ENCODE peak calls at places on chromosome 14, in four cellular contexts. O is HEK293T, Q is GM12878, G is K562. H is an unnamed sample.
A peak's percentile ranks its signal among the peaks of the same experiment; 100 is the strongest.

GRCh38 chr14:101945171-101945570 is 19.2 kb upstream of the DYNC1H1 start:
- DNase-seq in Q (no peak), G (no peak), O (no peak), H (no peak)

GRCh38 chr14:30681752-30682355 is 59.7 kb downstream of the SCFD1 start:
- DNase-seq in O (peak; percentile 9), G (no peak), Q (no peak), H (peak; percentile 57)

GRCh38 chr14:105525861-105526780 is at the start of gene TMEM121:
- DNase-seq in Q (no peak), G (peak; percentile 18), O (peak; percentile 63), H (no peak)

GRCh38 chr14:51776102-51776894 is 84.1 kb upstream of the GNG2 start:
- DNase-seq in O (peak; percentile 70), Q (no peak), G (peak; percentile 36), H (peak; percentile 52)

GRCh38 chr14:31312934-31313333 is 105.3 kb upstream of the HECTD1 start:
- DNase-seq in Q (no peak), G (no peak), O (no peak), H (no peak)

GRCh38 chr14:100532916-100533630 is 54.1 kb downstream of the BEGAIN start:
- DNase-seq in G (no peak), O (no peak), Q (no peak), H (no peak)

GRCh38 chr14:20970647-20970982 is 15.3 kb downstream of the RNASE2 start:
- DNase-seq in G (no peak), Q (no peak), O (no peak), H (no peak)

GRCh38 chr14:90248594-90248993 is 7.8 kb upstream of the PSMC1 start:
- DNase-seq in O (no peak), G (no peak), Q (no peak), H (no peak)

GRCh38 chr14:23378612-23379220 is 1.9 kb downstream of the CMTM5 start:
- DNase-seq in Q (no peak), O (no peak), G (no peak), H (no peak)

GRCh38 chr14:68675233-68675577 is 117.7 kb downstream of the ZFP36L1 start:
- DNase-seq in G (no peak), O (no peak), Q (no peak), H (peak; percentile 6)

GRCh38 chr14:79724934-79725717 is 486.2 kb downstream of the DIO2 start:
- DNase-seq in G (no peak), O (no peak), Q (peak; percentile 2), H (no peak)

GRCh38 chr14:74478996-74479635 is 14.0 kb downstream of the NPC2 start:
- DNase-seq in O (peak; percentile 46), Q (no peak), G (peak; percentile 13), H (peak; percentile 13)

GRCh38 chr14:91464615-91465205 is 45.4 kb downstream of the PPP4R3A start:
- DNase-seq in O (no peak), Q (no peak), G (no peak), H (no peak)

GRCh38 chr14:59890676-59891075 is 20.1 kb upstream of the RTN1 start:
- DNase-seq in G (no peak), O (no peak), Q (no peak), H (no peak)

GRCh38 chr14:80336613-80337106 is 125.4 kb upstream of the DIO2 start:
- DNase-seq in Q (no peak), O (no peak), G (no peak), H (no peak)

GRCh38 chr14:25049127-25049558 is 804 bp downstream of the STXBP6 start:
- DNase-seq in O (no peak), G (no peak), Q (no peak), H (no peak)

GRCh38 chr14:68416156-68416555 is 376.7 kb downstream of the ZFP36L1 start:
- DNase-seq in Q (no peak), O (no peak), G (no peak), H (no peak)

GRCh38 chr14:99730876-99731351 is 46.8 kb downstream of the CYP46A1 start:
- DNase-seq in G (no peak), Q (no peak), O (no peak), H (no peak)

GRCh38 chr14:93742761-93743160 is 45.5 kb downstream of the PRIMA1 start:
- DNase-seq in O (no peak), Q (no peak), G (no peak), H (no peak)

GRCh38 chr14:91387996-91388395 is 29.6 kb downstream of the CCDC88C start:
- DNase-seq in G (no peak), Q (no peak), O (no peak), H (no peak)

GRCh38 chr14:53520529-53520928 is 367.4 kb upstream of the DDHD1 start:
- DNase-seq in O (no peak), Q (no peak), G (no peak), H (no peak)

GRCh38 chr14:74382231-74382630 is 34.0 kb downstream of the VRTN start:
- DNase-seq in G (no peak), O (no peak), Q (no peak), H (no peak)

GRCh38 chr14:66477567-66477966 is 8.6 kb upstream of the CCDC196 start:
- DNase-seq in Q (peak; percentile 4), O (no peak), G (no peak), H (no peak)

GRCh38 chr14:99806040-99806439 is 12.8 kb downstream of the EML1 start:
- DNase-seq in G (no peak), O (no peak), Q (no peak), H (no peak)

GRCh38 chr14:101060171-101060601 is 156.7 kb upstream of the RTL1 start:
- DNase-seq in G (no peak), O (no peak), Q (no peak), H (no peak)

GRCh38 chr14:21526672-21527319 is 650 bp upstream of the SALL2 start:
- DNase-seq in O (no peak), G (peak; percentile 50), Q (no peak), H (no peak)

GRCh38 chr14:68728342-68729106 is 64.3 kb downstream of the ZFP36L1 start:
- DNase-seq in O (no peak), Q (no peak), G (no peak), H (peak; percentile 92)

GRCh38 chr14:75381642-75382041 is 46.2 kb upstream of the JDP2 start:
- DNase-seq in Q (no peak), O (no peak), G (no peak), H (no peak)

GRCh38 chr14:52825085-52825484 is 33.7 kb upstream of the GNPNAT1 start:
- DNase-seq in O (no peak), G (no peak), Q (peak; percentile 17), H (no peak)

GRCh38 chr14:41810362-41810761 is 203.7 kb downstream of the LRFN5 start:
- DNase-seq in O (no peak), G (no peak), Q (no peak), H (no peak)

GRCh38 chr14:87386453-87386980 is 606.5 kb downstream of the GALC start:
- DNase-seq in Q (no peak), G (no peak), O (no peak), H (no peak)

GRCh38 chr14:94646481-94646880 is 34.3 kb downstream of the SERPINA3 start:
- DNase-seq in O (no peak), Q (no peak), G (no peak), H (no peak)

GRCh38 chr14:50795909-50796308 is 35.1 kb downstream of the NIN start:
- DNase-seq in Q (no peak), G (no peak), O (no peak), H (no peak)

GRCh38 chr14:61963926-61964325 is 201.7 kb downstream of the SNAPC1 start:
- DNase-seq in Q (no peak), G (no peak), O (no peak), H (no peak)

GRCh38 chr14:68956728-68957127 is 22.4 kb downstream of the ACTN1 start:
- DNase-seq in G (no peak), O (no peak), Q (no peak), H (no peak)

GRCh38 chr14:77062261-77062660 is 33.8 kb upstream of the IRF2BPL start:
- DNase-seq in Q (no peak), G (no peak), O (no peak), H (no peak)

GRCh38 chr14:77058785-77059184 is 30.3 kb upstream of the IRF2BPL start:
- DNase-seq in O (no peak), Q (no peak), G (no peak), H (no peak)

GRCh38 chr14:77061630-77062029 is 33.1 kb upstream of the IRF2BPL start:
- DNase-seq in Q (no peak), O (no peak), G (no peak), H (no peak)

GRCh38 chr14:77058082-77058481 is 29.6 kb upstream of the IRF2BPL start:
- DNase-seq in Q (no peak), O (no peak), G (no peak), H (no peak)

GRCh38 chr14:77059276-77059934 is 30.9 kb upstream of the IRF2BPL start:
- DNase-seq in G (peak; percentile 80), O (peak; percentile 71), Q (no peak), H (peak; percentile 51)
- TF ChIP-seq TARDBP in G (no peak), O (no peak), Q (no peak), H (no peak)

DNA sequence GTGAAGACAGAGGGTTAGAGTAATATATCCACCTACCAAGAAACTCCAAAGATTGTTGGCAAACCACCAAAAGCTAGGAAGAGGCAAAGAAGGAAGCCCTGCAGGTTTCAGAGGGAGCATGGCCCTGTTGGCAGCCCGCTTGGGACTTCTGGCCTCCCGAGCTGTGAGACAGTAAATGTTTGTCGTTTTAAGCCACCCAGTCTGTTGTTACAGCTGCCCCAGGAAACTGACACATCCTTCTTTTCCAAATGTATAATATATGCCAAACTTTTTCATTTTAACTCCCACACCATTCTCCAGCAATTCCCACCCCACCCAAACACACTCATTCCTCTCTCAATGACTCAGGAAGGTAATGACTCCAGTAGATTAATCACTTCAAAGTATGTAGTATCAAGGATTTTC is 74.0 kb downstream of the RPS29 start:
- DNase-seq in G (no peak), Q (no peak), O (no peak), H (no peak)
- TF ChIP-seq TARDBP in G (no peak), Q (no peak), O (no peak), H (no peak)

GRCh38 chr14:36426836-36427235 is 93.2 kb downstream of the NKX2-1 start:
- DNase-seq in G (no peak), Q (no peak), O (no peak), H (no peak)

GRCh38 chr14:36426113-36426512 is 93.9 kb downstream of the NKX2-1 start:
- DNase-seq in G (no peak), O (no peak), Q (no peak), H (no peak)

GRCh38 chr14:36423430-36423829 is 96.6 kb downstream of the NKX2-1 start:
- DNase-seq in G (no peak), Q (no peak), O (no peak), H (no peak)

GRCh38 chr14:36428350-36428749 is 91.7 kb downstream of the NKX2-1 start:
- DNase-seq in O (no peak), Q (no peak), G (no peak), H (no peak)

DNA sequence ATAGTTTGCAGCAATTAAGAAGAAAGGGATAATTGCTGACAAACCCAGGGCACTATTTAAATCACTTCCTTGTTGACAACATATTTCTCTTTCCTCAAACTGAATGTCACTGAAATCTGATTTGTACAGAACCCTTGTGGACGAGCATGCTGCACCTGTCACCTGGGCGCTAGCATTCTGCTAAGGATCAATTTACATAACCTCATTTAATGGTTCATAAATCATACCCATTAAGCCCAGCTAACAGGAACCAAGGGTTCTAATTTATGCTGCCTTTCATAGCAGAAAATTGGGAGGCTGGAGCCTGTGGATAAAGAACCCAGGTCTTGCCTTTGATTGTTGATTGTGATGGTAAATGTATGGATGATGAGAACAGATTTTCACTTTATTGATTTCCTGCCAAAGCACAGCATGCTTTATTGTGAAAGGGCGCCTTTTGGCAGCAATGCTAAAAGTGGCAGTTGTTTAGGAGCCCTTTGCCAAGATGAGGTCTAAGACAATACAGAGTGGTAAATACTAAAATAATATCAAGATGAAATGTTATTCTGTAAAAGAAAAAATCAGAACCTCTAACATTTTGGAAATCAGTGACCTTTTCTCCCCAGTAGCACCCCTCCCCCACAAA is 95.4 kb downstream of the NKX2-1 start:
- DNase-seq in O (no peak), G (no peak), Q (no peak), H (no peak)
- TF ChIP-seq TARDBP in O (no peak), G (no peak), Q (no peak), H (no peak)

GRCh38 chr14:103966631-103967030 is 24.3 kb upstream of the RD3L start:
- DNase-seq in Q (no peak), O (no peak), G (no peak), H (no peak)
- TF ChIP-seq TARDBP in Q (no peak), O (no peak), G (no peak), H (no peak)

H was measured in HepG2.